ENCODE peak calls at places on chromosomes 11 and 22, in five cellular contexts. D is endothelial cell, F is H9, S is left lung, N is A549. M is an unnamed sample.

GRCh38 chr11:73429121-73429740 is 53.0 kb downstream of the RELT start:
- DNase-seq in D (no peak), F (no peak), S (no peak), N (no peak), M (no peak)

GRCh38 chr22:38862375-38863329 is 9.4 kb downstream of the CBX6 start:
- DNase-seq in D (no peak), F (peak), S (no peak), N (no peak), M (no peak)

GRCh38 chr11:705646-706438 is at the start of gene EPS8L2:
- DNase-seq in D (no peak), F (peak), S (peak), N (peak), M (no peak)

GRCh38 chr11:61911124-61911700 is 6.2 kb downstream of the RAB3IL1 start:
- DNase-seq in D (no peak), F (no peak), S (no peak), N (no peak), M (no peak)

GRCh38 chr11:2071748-2072385 is 67.3 kb downstream of the IGF2 start:
- DNase-seq in D (no peak), F (no peak), S (no peak), N (no peak), M (no peak)

GRCh38 chr11:72100462-72100861 is 2.6 kb downstream of the LAMTOR1 start:
- DNase-seq in D (no peak), F (no peak), S (no peak), N (no peak), M (no peak)

GRCh38 chr11:62242021-62242420 is at the start of gene SCGB1D2:
- DNase-seq in D (no peak), F (peak), S (no peak), N (peak), M (no peak)

GRCh38 chr11:762421-763072 is 14.7 kb downstream of the GATD1 start:
- DNase-seq in D (no peak), F (peak), S (peak), N (peak), M (no peak)

GRCh38 chr11:21654091-21654490 is 538.8 kb upstream of the ANO5 start:
- DNase-seq in D (no peak), F (no peak), S (no peak), N (no peak), M (no peak)

GRCh38 chr22:20782083-20782482 is 8.2 kb downstream of the SERPIND1 start:
- DNase-seq in D (no peak), F (no peak), S (no peak), N (no peak), M (no peak)

GRCh38 chr11:9529333-9529648 is 44.2 kb upstream of the WEE1 start:
- DNase-seq in D (no peak), F (no peak), S (no peak), N (no peak), M (no peak)

GRCh38 chr11:119481021-119481666 is 58.2 kb upstream of the THY1 start:
- DNase-seq in D (peak), F (peak), S (peak), N (peak), M (peak)
- TF ChIP-seq CTCF in D (peak), F (peak), S (peak), N (peak), M (peak)

GRCh38 chr11:96311120-96311568 is 31.9 kb downstream of the MAML2 start:
- DNase-seq in D (no peak), F (no peak), S (no peak), N (no peak), M (no peak)
- TF ChIP-seq CTCF in D (no peak), F (no peak), S (no peak), N (no peak), M (no peak)

GRCh38 chr11:125394306-125394705 is 101.8 kb downstream of the FEZ1 start:
- DNase-seq in D (no peak), F (no peak), S (no peak), N (no peak), M (no peak)

GRCh38 chr11:125389339-125390166 is 106.5 kb downstream of the FEZ1 start:
- DNase-seq in D (no peak), F (no peak), S (no peak), N (no peak), M (no peak)

GRCh38 chr11:125397421-125397820 is 98.6 kb downstream of the FEZ1 start:
- DNase-seq in D (no peak), F (no peak), S (no peak), N (no peak), M (no peak)

GRCh38 chr11:125390949-125391348 is 105.1 kb downstream of the FEZ1 start:
- DNase-seq in D (no peak), F (no peak), S (no peak), N (no peak), M (no peak)

DNA sequence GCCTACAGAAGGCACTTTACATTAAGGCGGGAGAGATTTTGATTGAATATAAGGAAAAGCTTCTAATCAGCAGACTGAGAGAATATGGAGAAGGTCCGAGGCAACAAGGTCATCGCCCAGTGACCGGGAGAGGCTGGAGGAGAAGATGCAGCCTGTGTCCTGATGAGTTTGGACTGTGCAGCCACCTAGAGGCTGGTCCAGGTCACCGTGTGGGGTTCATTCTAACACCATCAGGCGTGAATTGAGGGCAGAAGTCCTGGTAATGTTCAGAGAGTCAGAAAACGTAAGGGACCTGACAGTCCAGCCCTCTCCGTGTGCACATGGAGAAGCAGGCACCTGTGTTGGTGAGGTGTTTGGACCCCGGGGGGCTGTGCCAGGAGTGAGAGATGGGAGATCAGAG is 102.7 kb downstream of the FEZ1 start:
- DNase-seq in D (no peak), F (no peak), S (no peak), N (no peak), M (no peak)
- TF ChIP-seq CTCF in D (no peak), F (peak), S (no peak), N (no peak), M (no peak)

DNA sequence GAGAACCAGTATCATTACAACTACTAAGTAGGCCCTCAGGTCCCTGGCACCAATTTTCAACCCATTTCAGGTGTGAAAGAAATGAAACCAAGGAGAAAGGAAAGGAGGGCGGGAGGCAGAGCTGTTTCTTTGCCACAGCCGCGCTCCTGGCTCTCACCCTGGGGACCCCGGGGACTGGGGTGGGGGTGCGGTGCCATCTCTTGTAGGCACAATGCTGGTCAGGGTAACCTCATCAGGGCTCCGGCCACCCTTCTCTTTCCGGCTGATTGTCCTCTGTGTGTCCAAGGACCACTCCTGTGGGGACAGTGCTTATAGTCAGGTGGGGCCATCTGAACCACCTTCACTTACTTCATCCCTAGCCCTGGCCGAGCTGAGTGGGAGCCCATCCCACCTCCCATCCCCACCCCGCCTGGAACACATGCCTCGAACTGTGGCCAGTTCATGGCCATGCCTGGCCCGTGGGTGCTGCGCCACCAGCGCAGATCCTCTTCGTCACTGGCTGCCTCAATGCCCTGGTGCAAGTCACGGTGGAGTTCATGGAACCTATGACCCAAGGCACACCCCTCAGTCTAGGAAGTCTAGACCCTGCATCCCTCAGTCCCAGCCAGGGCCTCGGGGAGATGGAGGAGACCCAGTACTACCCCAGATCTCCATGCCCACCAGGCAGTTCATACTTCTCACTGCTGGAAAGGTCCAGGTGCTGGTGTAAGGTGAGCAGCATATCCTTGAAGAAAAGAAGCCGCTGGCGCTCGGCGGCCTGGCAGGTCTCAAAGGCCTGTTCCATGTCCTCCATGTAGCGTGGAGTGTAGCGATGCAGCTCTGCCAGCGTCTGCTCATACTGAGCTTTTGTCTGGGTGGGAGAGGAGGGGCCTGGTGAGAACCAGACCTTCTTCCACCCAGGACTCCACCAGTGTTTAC is 2.3 kb upstream of the ARFGAP2 start:
- DNase-seq in D (no peak), F (no peak), S (no peak), N (no peak), M (no peak)
- TF ChIP-seq CTCF in D (no peak), F (no peak), S (no peak), N (no peak), M (no peak)

DNA sequence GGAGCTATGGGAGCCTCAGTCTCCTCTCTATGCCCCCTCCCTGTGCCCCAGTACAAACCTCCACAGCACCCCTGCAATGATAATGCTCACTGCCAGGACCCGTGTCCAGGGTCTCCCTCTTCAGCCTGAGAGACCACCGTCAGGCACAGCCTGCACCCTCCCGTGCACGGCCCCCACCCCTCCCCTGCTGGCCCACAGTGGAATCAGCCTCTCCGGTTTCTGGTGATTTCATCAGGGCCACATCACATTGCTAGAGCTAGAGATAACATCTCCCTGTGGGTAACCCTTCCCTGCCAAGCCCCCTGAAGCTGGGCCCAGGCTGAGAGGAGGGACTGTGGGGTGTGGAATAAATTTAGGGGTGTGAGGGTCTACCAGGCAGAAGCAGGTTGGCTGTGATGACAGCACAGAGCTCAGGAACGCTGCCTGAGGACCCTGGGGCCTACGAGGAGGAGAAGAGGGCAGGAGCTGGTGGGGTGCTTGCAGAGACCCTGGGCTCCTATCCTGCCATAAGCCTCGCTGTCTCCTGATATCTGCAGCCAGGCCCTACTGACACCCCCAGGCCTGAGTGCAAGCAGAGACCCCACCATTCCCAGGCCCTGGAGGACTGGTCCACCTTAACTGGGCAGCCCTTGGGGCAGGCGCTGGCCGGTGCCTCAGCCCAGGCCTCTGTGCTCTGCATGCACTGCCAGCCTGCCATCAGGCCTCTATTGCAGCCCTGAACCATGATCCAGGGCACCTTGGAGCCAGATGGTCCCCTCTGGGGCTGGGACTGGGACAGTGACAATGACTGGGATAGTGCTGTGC is at the start of gene KLHDC7B:
- DNase-seq in D (no peak), F (no peak), S (no peak), N (no peak), M (no peak)
- TF ChIP-seq CTCF in D (no peak), F (no peak), S (no peak), N (no peak), M (no peak)